ENCODE peak calls at places on chromosomes 4 and X, in seven cellular contexts. R is AG04450, Y is NT2/D1, Z is right cardiac atrium, S is hepatocyte, F is HCT116, B is SK-N-MC. H is an unnamed sample.

GRCh38 chr4:143346208-143346607 is 9.5 kb downstream of the GAB1 start:
- DNase-seq in R (no peak), Y (no peak), Z (no peak), S (peak; percentile 47), F (no peak), B (no peak), H (no peak)

GRCh38 chr4:81131066-81131465 is 84.0 kb downstream of the PRKG2 start:
- DNase-seq in R (no peak), Y (no peak), Z (no peak), S (no peak), F (no peak), B (no peak), H (no peak)

GRCh38 chr4:127687580-127687979 is 42.6 kb upstream of the SLC25A31 start:
- DNase-seq in R (no peak), Y (no peak), Z (no peak), S (no peak), F (no peak), B (no peak), H (no peak)

GRCh38 chr4:94798808-94799207 is 41.1 kb downstream of the BMPR1B start:
- DNase-seq in R (no peak), Y (no peak), Z (no peak), S (no peak), F (no peak), B (no peak), H (no peak)

GRCh38 chrX:115560978-115561604 is at the start of gene PLS3:
- DNase-seq in R (peak; percentile 60), Y (peak; percentile 83), Z (peak; percentile 89), S (peak; percentile 93), F (peak; percentile 77), B (no peak), H (no peak)

GRCh38 chrX:1139101-1139500 is 73.3 kb downstream of the CRLF2 start:
- DNase-seq in R (no peak), Y (no peak), Z (no peak), S (no peak), F (no peak), B (no peak), H (no peak)

GRCh38 chr4:51842167-51842553 is 793 bp upstream of the DCUN1D4 start:
- DNase-seq in R (no peak), Y (no peak), Z (peak; percentile 14), S (peak; percentile 34), F (no peak), B (no peak), H (no peak)

GRCh38 chrX:24643116-24643515 is 4.0 kb downstream of the PCYT1B start:
- DNase-seq in R (no peak), Y (no peak), Z (no peak), S (no peak), F (no peak), B (no peak), H (no peak)

GRCh38 chr4:139736257-139736626 is 70.6 kb downstream of the MGST2 start:
- DNase-seq in R (no peak), Y (no peak), Z (no peak), S (no peak), F (no peak), B (no peak), H (no peak)

GRCh38 chr4:170872794-170873193 is 783.0 kb upstream of the AADAT start:
- DNase-seq in R (no peak), Y (no peak), Z (no peak), S (no peak), F (no peak), B (no peak), H (no peak)

GRCh38 chrX:46713672-46714487 is 45.0 kb downstream of the SLC9A7 start:
- DNase-seq in R (peak; percentile 6), Y (no peak), Z (no peak), S (no peak), F (no peak), B (no peak), H (no peak)

GRCh38 chr4:159328766-159329165 is 225.9 kb downstream of the RAPGEF2 start:
- DNase-seq in R (no peak), Y (no peak), Z (no peak), S (no peak), F (no peak), B (no peak), H (no peak)

GRCh38 chrX:49793686-49794085 is 35.4 kb upstream of the PAGE4 start:
- DNase-seq in R (no peak), Y (no peak), Z (no peak), S (no peak), F (no peak), B (no peak), H (no peak)

DNA sequence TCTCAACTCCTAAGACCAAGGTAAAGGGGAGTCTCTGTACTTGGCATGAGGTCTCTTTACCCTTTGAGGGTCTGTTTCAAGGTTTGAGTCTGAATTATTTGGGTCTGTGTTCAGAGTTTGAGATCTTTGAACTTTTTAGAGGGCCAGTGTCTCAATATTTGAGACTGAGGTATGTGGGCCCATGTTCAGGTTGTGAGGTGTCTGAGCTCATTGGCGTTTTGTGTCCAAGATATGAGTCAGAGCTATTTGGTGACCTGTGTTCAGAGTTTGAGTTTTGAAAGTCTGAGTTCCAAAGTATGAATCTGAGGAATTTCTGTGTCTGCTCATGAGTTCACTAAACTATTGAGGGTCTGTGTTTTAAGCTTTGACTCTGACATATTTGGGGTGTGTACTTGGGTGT is 36.7 kb upstream of the PAGE4 start:
- DNase-seq in R (no peak), Y (no peak), Z (no peak), S (no peak), F (no peak), B (no peak), H (no peak)
- H3K9me3 ChIP-seq in R (no peaks in the 10 kb centered on the region), Y (no peaks in the 10 kb centered on the region), Z (no peaks in the 10 kb centered on the region), S (no peaks in the 10 kb centered on the region), F (no peaks in the 10 kb centered on the region), B (no peaks in the 10 kb centered on the region), H (no peaks in the 10 kb centered on the region)

DNA sequence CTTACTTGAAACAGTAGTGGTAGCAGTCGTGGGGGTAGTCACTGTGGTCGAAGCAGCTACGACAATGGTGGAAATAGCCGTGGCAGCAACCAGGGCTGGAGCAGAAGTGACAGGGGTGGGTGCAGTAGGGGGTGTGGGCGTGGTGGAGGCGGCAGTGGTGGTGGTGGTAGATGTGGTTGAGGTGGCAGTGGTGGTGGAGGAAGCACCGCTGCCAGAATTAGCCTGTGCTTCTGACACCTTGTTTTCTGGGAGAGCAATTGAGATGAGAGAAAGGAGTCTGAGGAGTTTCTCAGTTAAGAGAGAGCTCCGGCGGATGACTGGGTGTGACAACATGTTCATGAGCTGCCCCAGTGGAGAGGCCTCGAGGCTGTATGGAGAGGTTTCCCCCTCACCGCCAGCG is 113.5 kb upstream of the HSD17B10 start:
- DNase-seq in R (no peak), Y (no peak), Z (no peak), S (no peak), F (no peak), B (no peak), H (no peak)
- H3K9me3 ChIP-seq in R (no peaks in the 10 kb centered on the region), Y (no peaks in the 10 kb centered on the region), Z (no peaks in the 10 kb centered on the region), S (no peaks in the 10 kb centered on the region), F (no peaks in the 10 kb centered on the region), B (no peaks in the 10 kb centered on the region), H (no peaks in the 10 kb centered on the region)

GRCh38 chrX:131729295-131729694 is 185.4 kb downstream of the OR13H1 start:
- DNase-seq in R (no peak), Y (no peak), Z (peak; percentile 87), S (no peak), F (no peak), B (no peak), H (no peak)

GRCh38 chrX:131739823-131740222 is 195.9 kb downstream of the OR13H1 start:
- DNase-seq in R (no peak), Y (no peak), Z (no peak), S (no peak), F (no peak), B (no peak), H (no peak)

GRCh38 chrX:131735127-131735526 is 191.3 kb downstream of the OR13H1 start:
- DNase-seq in R (no peak), Y (no peak), Z (no peak), S (no peak), F (no peak), B (no peak), H (no peak)

DNA sequence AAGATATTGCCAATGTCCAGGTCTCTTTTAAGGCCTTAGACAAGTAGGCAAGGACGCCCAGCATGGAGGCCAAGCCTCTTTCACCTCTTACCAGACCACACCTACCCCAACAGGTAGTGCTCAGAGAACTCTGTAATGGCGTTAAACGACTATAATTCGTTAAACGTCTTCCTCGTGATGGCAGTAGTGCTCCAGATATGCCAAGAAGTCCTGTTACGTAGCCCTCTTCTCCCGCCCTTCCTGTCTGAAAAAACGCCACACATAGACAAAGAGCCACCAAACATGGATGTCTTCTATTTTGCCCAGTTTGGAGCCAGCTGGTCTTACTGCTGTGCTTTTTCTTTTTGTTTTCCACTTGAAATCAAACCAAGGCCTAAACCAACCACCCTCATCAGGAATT is 190.7 kb downstream of the OR13H1 start:
- DNase-seq in R (no peak), Y (no peak), Z (peak; percentile 83), S (no peak), F (no peak), B (no peak), H (no peak)
- H3K9me3 ChIP-seq in R (peaks cover 3% of the 10 kb centered on the region), Y (no peaks in the 10 kb centered on the region), Z (no peaks in the 10 kb centered on the region), S (no peaks in the 10 kb centered on the region), F (no peaks in the 10 kb centered on the region), B (no peaks in the 10 kb centered on the region), H (no peaks in the 10 kb centered on the region)

GRCh38 chr4:173666-174314 is 49.5 kb downstream of the ZNF718 start:
- DNase-seq in R (no peak), Y (peak; percentile 46), Z (no peak), S (no peak), F (no peak), B (no peak), H (no peak)

GRCh38 chr4:176995-177394 is 52.7 kb downstream of the ZNF718 start:
- DNase-seq in R (no peak), Y (no peak), Z (no peak), S (no peak), F (no peak), B (no peak), H (no peak)

DNA sequence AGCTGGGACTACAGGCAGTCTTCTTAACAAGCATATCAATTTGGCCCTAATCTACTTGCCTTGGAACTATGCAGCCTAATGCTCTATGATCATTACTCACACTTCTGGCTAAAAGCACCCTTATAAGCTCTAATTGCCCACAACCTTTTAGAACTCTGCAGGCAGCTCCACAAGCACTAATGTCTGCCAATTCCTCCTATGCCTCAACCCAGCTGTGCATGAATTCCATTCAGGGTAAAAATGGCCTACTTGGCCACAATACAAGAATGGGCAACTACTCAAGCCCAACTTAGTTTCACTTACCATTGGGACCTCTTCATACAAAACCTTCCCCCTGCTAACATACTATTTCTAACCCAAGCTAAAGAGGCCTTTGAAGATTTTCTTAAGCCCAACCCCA is 51.7 kb downstream of the ZNF718 start:
- DNase-seq in R (no peak), Y (no peak), Z (no peak), S (no peak), F (no peak), B (no peak), H (no peak)
- H3K9me3 ChIP-seq in R (peaks cover 41% of the 10 kb centered on the region), Y (peaks cover 85% of the 10 kb centered on the region), Z (peaks cover 18% of the 10 kb centered on the region), S (peaks cover 35% of the 10 kb centered on the region), F (peaks cover 13% of the 10 kb centered on the region), B (peaks cover 3% of the 10 kb centered on the region), H (peaks cover 39% of the 10 kb centered on the region)

GRCh38 chr4:174871407-174871806 is 42.4 kb upstream of the GLRA3 start:
- DNase-seq in R (no peak), Y (no peak), Z (no peak), S (no peak), F (no peak), B (no peak), H (no peak)
- H3K9me3 ChIP-seq in R (peaks cover 4% of the 10 kb centered on the region), Y (no peaks in the 10 kb centered on the region), Z (no peaks in the 10 kb centered on the region), S (no peaks in the 10 kb centered on the region), F (no peaks in the 10 kb centered on the region), B (no peaks in the 10 kb centered on the region), H (no peaks in the 10 kb centered on the region)

GRCh38 chr4:25826074-25826752 is 36.6 kb downstream of the SEL1L3 start:
- DNase-seq in R (no peak), Y (no peak), Z (no peak), S (no peak), F (no peak), B (no peak), H (no peak)
- H3K9me3 ChIP-seq in R (no peaks in the 10 kb centered on the region), Y (no peaks in the 10 kb centered on the region), Z (no peaks in the 10 kb centered on the region), S (no peaks in the 10 kb centered on the region), F (no peaks in the 10 kb centered on the region), B (no peaks in the 10 kb centered on the region), H (no peaks in the 10 kb centered on the region)